ENCODE peak calls at places on chromosomes 7 and 10, in seven cellular contexts. F is IMR-90, V is neuronal stem cell, Z is trophoblast cell, H is mesenchymal stem cell, G is H1, J is H9. O is an unnamed sample.

GRCh38 chr10:93287775-93288174 is 194.4 kb downstream of the MYOF start:
- DNase-seq in F (no peak), V (no peak), Z (no peak), H (no peak), G (no peak), J (peak), O (peak)

GRCh38 chr10:132465193-132465888 is 68.3 kb downstream of the PWWP2B start:
- DNase-seq in F (no peak), V (no peak), Z (no peak), H (no peak), G (no peak), J (no peak), O (no peak)

GRCh38 chr7:134512271-134512670 is 15.1 kb upstream of the AKR1B10 start:
- DNase-seq in F (no peak), V (no peak), Z (peak), H (no peak), G (no peak), J (no peak), O (no peak)

GRCh38 chr7:6409991-6410693 is 37.6 kb downstream of the DAGLB start:
- DNase-seq in F (no peak), V (no peak), Z (no peak), H (no peak), G (no peak), J (no peak), O (no peak)

GRCh38 chr10:101367569-101368453 is 13.8 kb downstream of the BTRC start:
- DNase-seq in F (peak), V (no peak), Z (no peak), H (peak), G (no peak), J (no peak), O (no peak)

GRCh38 chr7:100053201-100053600 is 3.6 kb downstream of the ZSCAN21 start:
- DNase-seq in F (peak), V (no peak), Z (peak), H (peak), G (no peak), J (no peak), O (peak)

GRCh38 chr7:115015619-115016018 is 93.7 kb downstream of the MDFIC start:
- DNase-seq in F (peak), V (no peak), Z (peak), H (peak), G (no peak), J (no peak), O (peak)

GRCh38 chr7:33196194-33196593 is 66.8 kb downstream of the BBS9 start:
- DNase-seq in F (peak), V (no peak), Z (no peak), H (no peak), G (no peak), J (no peak), O (peak)

GRCh38 chr10:50604049-50604640 is 19.6 kb downstream of the SGMS1 start:
- DNase-seq in F (no peak), V (no peak), Z (no peak), H (peak), G (no peak), J (no peak), O (no peak)

GRCh38 chr10:3045471-3046209 is 21.7 kb upstream of the PFKP start:
- DNase-seq in F (peak), V (peak), Z (peak), H (peak), G (peak), J (peak), O (peak)

GRCh38 chr7:151091003-151091402 is 4.7 kb downstream of the AGAP3 start:
- DNase-seq in F (no peak), V (no peak), Z (no peak), H (no peak), G (no peak), J (no peak), O (no peak)

GRCh38 chr10:13882112-13882711 is 295.4 kb downstream of the PRPF18 start:
- DNase-seq in F (peak), V (peak), Z (peak), H (peak), G (peak), J (peak), O (peak)

GRCh38 chr10:113132651-113133088 is 182.6 kb downstream of the TCF7L2 start:
- DNase-seq in F (peak), V (peak), Z (no peak), H (peak), G (no peak), J (peak), O (peak)

GRCh38 chr10:99235872-99236626 is 397 bp upstream of the HPSE2 start:
- DNase-seq in F (no peak), V (peak), Z (peak), H (peak), G (peak), J (peak), O (peak)

GRCh38 chr10:2772791-2773644 is 294.3 kb upstream of the PFKP start:
- DNase-seq in F (no peak), V (peak), Z (no peak), H (no peak), G (no peak), J (no peak), O (no peak)

GRCh38 chr7:6359021-6359420 is 86.6 kb upstream of the CYTH3 start:
- DNase-seq in F (no peak), V (no peak), Z (no peak), H (no peak), G (no peak), J (no peak), O (no peak)

GRCh38 chr10:60434418-60435046 is 44.9 kb upstream of the ANK3 start:
- DNase-seq in F (peak), V (peak), Z (no peak), H (peak), G (no peak), J (no peak), O (peak)

GRCh38 chr10:33982995-33983394 is 648.5 kb upstream of the NRP1 start:
- DNase-seq in F (peak), V (no peak), Z (no peak), H (no peak), G (no peak), J (no peak), O (no peak)

GRCh38 chr7:115672024-115672423 is 358.5 kb downstream of the TFEC start:
- DNase-seq in F (peak), V (no peak), Z (no peak), H (peak), G (no peak), J (no peak), O (no peak)

DNA sequence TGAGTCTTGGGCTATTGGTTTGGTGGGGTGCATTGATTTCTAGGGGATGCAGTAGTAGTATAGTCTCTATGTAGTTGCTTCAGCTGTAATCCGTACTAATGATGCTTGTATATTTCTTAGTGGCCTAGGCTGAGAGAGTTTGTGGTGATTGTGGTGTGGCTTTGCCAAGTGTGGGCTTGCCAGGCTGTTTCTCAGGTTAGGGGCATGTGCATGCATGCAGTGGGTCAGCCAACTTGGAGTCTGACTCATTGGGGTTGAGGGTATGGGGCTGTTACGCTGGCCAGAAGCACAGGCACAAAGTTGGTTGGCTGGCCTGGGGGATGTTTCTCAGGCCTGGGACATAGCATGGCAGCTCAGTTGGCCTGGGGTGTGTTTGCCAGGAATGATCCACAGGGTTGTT is 25.7 kb upstream of the PLA2G12B start:
- DNase-seq in F (no peak), V (no peak), Z (no peak), H (no peak), G (no peak), J (no peak), O (no peak)
- H2BK5ac ChIP-seq in F (no peak), V (peak), Z (no peak), H (no peak), G (no peak), J (no peak), O (no peak)

GRCh38 chr7:66720571-66720970 is 20.0 kb upstream of the RABGEF1 start:
- DNase-seq in F (no peak), V (no peak), Z (no peak), H (no peak), G (no peak), J (no peak), O (no peak)
- H2BK5ac ChIP-seq in F (no peak), V (no peak), Z (no peak), H (no peak), G (no peak), J (no peak), O (no peak)

DNA sequence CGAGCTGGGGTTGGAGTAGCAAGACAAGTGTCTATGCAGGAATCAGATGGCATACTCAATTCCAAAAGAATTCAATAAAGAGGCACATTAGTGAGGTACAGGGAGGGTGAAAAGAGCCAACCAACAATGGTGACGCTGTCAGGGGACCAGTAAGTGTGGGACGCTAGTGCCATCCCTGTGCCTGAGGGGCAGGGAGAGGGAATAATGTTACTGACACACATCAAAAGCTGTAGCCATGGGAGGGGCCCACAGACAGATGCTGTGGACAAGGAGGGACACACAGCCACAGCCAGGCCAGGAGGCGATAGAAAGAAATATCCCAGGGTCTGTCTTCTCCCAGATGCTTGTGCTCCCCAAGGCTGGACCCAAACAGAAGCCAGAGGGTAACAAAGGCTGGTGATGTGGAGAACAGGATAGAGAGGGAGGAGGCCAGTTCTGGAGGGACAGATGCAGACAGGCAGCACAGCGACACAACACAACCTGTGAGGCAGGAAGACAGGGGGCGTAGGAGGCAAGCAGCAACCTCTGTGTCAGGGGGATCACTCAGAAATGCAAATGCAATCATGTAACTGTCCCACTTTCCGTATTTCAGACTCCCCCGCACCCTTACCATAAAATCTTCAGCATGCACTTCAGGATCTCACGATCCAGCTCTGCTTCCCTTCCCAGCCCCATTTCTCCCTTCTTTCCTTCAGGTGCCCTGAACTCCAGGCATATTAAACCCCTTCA is 240.5 kb upstream of the FZD8 start:
- DNase-seq in F (no peak), V (no peak), Z (no peak), H (no peak), G (peak), J (peak), O (peak)
- H2BK5ac ChIP-seq in F (no peak), V (no peak), Z (no peak), H (no peak), G (no peak), J (no peak), O (no peak)

DNA sequence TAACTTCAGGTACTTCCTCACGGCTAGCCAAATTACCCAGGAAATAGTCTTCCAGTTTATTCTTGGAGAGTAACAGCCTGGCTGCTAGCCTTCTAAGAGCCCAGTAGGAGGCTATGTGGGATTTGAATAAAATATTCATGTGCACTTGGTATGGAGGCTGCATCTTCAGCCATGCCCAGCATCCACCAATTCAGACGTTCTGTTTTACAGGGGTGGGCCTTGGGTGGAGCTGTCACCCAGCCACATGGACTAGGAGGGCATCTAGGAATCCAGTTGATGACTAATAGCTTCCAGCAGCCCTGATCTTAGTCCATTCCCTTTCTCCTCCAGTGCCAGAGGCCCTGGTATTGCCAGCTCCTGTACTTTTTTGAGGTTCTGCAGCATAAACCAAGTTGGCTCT is 66.3 kb upstream of the ZRANB1 start:
- DNase-seq in F (peak), V (no peak), Z (no peak), H (peak), G (no peak), J (no peak), O (peak)
- H2BK5ac ChIP-seq in F (no peak), V (no peak), Z (no peak), H (no peak), G (no peak), J (no peak), O (no peak)

DNA sequence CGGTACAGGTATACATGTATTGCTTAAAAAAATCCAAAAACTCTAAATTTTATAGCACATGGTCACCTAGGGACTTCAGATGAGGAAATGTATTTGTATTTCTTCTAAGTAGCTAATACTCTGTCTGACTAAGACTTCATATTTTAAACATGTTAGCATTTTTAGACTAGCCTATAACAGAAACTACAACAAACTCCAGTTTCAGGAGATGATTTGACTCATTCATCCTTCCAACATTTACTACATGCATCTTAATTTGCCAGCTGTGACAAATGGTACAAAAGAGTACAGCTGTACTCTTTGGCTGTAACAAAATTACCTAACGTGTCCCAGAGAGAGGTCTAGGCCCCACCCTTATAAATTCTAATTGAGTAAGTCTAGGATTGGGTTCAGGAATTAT is 22.2 kb downstream of the TMEM209 start:
- DNase-seq in F (peak), V (no peak), Z (no peak), H (no peak), G (no peak), J (no peak), O (no peak)
- H2BK5ac ChIP-seq in F (no peak), V (no peak), Z (no peak), H (no peak), G (no peak), J (no peak), O (no peak)

GRCh38 chr10:111078505-111079185 is 1.8 kb downstream of the ADRA2A start:
- DNase-seq in F (no peak), V (no peak), Z (no peak), H (no peak), G (peak), J (peak), O (no peak)
- H2BK5ac ChIP-seq in F (no peak), V (no peak), Z (no peak), H (no peak), G (no peak), J (no peak), O (no peak)

DNA sequence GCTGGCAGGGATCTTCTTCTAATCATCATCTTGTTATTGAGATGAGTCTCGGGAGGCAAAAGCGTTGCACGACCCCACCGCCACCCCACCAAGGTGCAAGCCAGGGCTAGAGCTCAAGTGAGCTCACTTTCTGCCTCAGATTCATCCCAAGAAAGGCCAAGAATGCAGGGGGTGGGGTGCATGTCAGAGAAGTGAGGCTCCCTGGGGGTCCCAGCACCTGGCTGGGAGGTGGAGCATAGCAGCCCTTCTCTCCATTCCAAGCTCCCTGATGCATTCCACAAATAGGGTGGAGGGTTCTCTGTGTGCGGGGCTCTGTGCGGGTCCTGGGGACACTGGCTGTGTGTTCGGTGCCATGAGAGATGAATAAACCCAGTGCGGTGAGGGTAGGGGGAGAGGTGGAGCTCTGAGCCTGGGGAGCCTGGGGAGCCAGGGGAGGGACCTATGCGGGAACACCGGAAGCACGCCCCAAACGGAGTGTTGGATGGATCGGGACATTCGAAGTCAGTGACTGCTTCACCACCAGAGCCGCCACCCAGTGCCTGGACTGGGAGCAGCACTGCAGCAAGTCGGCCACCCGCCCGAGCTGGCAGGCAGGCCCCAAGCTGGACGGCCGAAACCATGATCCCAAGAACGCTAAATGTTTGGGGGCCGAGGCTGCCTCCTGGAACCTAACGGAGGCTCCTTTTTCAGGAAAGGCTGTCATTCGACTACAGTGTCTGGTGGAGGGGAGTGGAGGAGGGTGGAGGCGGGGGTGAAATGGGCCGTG is 17.9 kb upstream of the HMX3 start:
- DNase-seq in F (no peak), V (no peak), Z (no peak), H (no peak), G (peak), J (peak), O (peak)
- H2BK5ac ChIP-seq in F (no peak), V (peak), Z (no peak), H (no peak), G (peak), J (no peak), O (no peak)

GRCh38 chr10:72508033-72508432 is 117.8 kb downstream of the MICU1 start:
- DNase-seq in F (no peak), V (no peak), Z (no peak), H (no peak), G (no peak), J (no peak), O (no peak)

GRCh38 chr10:72506474-72506873 is 119.4 kb downstream of the MICU1 start:
- DNase-seq in F (no peak), V (no peak), Z (no peak), H (no peak), G (no peak), J (no peak), O (no peak)

GRCh38 chr10:72511414-72511813 is 114.5 kb downstream of the MICU1 start:
- DNase-seq in F (no peak), V (no peak), Z (no peak), H (no peak), G (no peak), J (no peak), O (no peak)

GRCh38 chr10:72509206-72509799 is 116.6 kb downstream of the MICU1 start:
- DNase-seq in F (peak), V (no peak), Z (no peak), H (no peak), G (no peak), J (no peak), O (no peak)

GRCh38 chr10:72509951-72510350 is 115.9 kb downstream of the MICU1 start:
- DNase-seq in F (no peak), V (no peak), Z (no peak), H (no peak), G (no peak), J (no peak), O (no peak)
- H2BK5ac ChIP-seq in F (no peak), V (no peak), Z (no peak), H (no peak), G (no peak), J (no peak), O (no peak)

O was measured in mesendoderm.